ENCODE peak calls at places on chromosomes 11 and 22, in four cellular contexts. Y is mesendoderm, N is GM04503, J is NCI-H69. X is an unnamed sample.

GRCh38 chr22:44519895-44520294 is 21.9 kb upstream of the RTL6 start:
- DNase-seq in Y (no peak), J (no peak), N (no peak), X (no peak)

GRCh38 chr22:30969532-30970355 is 679 bp downstream of the TUG1 start:
- DNase-seq in J (peak; percentile 72), Y (peak; percentile 65), N (peak; percentile 3), X (peak; percentile 19)

GRCh38 chr11:131691558-131692041 is 321.2 kb downstream of the NTM start:
- DNase-seq in Y (peak; percentile 67), J (peak; percentile 93), N (no peak), X (peak; percentile 4)

GRCh38 chr11:62710001-62710345 is 2.5 kb downstream of the GNG3 start:
- DNase-seq in Y (no peak), N (no peak), J (peak; percentile 57), X (no peak)

GRCh38 chr22:29071261-29072045 is 1.4 kb upstream of the KREMEN1 start:
- DNase-seq in J (peak; percentile 82), Y (peak; percentile 67), N (no peak), X (peak; percentile 89)

GRCh38 chr11:63663809-63664208 is 7.4 kb downstream of the ATL3 start:
- DNase-seq in J (no peak), Y (no peak), N (no peak), X (no peak)

GRCh38 chr22:31253949-31254348 is 38.3 kb downstream of the PIK3IP1 start:
- DNase-seq in N (no peak), Y (peak; percentile 77), J (peak; percentile 66), X (peak; percentile 6)

GRCh38 chr11:77400306-77400705 is 73.6 kb downstream of the PAK1 start:
- DNase-seq in Y (no peak), J (peak; percentile 89), N (no peak), X (peak; percentile 82)

GRCh38 chr22:20545681-20546521 is 38.5 kb downstream of the MED15 start:
- DNase-seq in N (no peak), Y (no peak), J (no peak), X (peak; percentile 12)

GRCh38 chr11:17780668-17781067 is 46.1 kb downstream of the KCNC1 start:
- DNase-seq in N (no peak), J (no peak), Y (no peak), X (no peak)

GRCh38 chr11:23123766-23124165 is 263.5 kb upstream of the CCDC179 start:
- DNase-seq in Y (no peak), N (no peak), J (peak; percentile 73), X (no peak)

GRCh38 chr11:61083601-61084147 is 18.6 kb upstream of the CD5 start:
- DNase-seq in Y (no peak), N (no peak), J (no peak), X (no peak)

GRCh38 chr22:35620624-35621245 is 3.6 kb upstream of the MB start:
- DNase-seq in Y (peak; percentile 75), N (peak; percentile 65), J (peak; percentile 93), X (peak; percentile 45)

GRCh38 chr22:36332623-36333331 is 55.0 kb downstream of the MYH9 start:
- DNase-seq in N (no peak), Y (peak; percentile 75), J (peak; percentile 17), X (peak; percentile 81)

GRCh38 chr11:62600367-62601113 is 1.1 kb downstream of the MTA2 start:
- DNase-seq in J (peak; percentile 65), N (no peak), Y (peak; percentile 32), X (no peak)

GRCh38 chr11:84890706-84891105 is 736.4 kb downstream of the DLG2 start:
- DNase-seq in J (no peak), Y (peak; percentile 61), N (no peak), X (no peak)

GRCh38 chr22:33049125-33049729 is 9.0 kb downstream of the SYN3 start:
- DNase-seq in J (peak; percentile 79), Y (peak; percentile 81), N (peak; percentile 5), X (peak; percentile 82)

GRCh38 chr11:76314741-76315090 is 66.2 kb downstream of the THAP12 start:
- DNase-seq in Y (peak; percentile 60), N (peak; percentile 19), J (no peak), X (no peak)

GRCh38 chr22:18060646-18061620 is 16.9 kb upstream of the PEX26 start:
- DNase-seq in J (no peak), Y (peak; percentile 78), N (peak; percentile 29), X (no peak)

GRCh38 chr11:112440518-112440917 is 179.9 kb upstream of the PLET1 start:
- DNase-seq in J (peak; percentile 72), Y (peak; percentile 78), N (no peak), X (no peak)

GRCh38 chr11:78315724-78316123 is 101.9 kb downstream of the GAB2 start:
- DNase-seq in Y (no peak), N (no peak), J (no peak), X (no peak)

GRCh38 chr22:32564170-32565001 is 89.8 kb downstream of the FBXO7 start:
- DNase-seq in Y (no peak), J (no peak), N (peak; percentile 89), X (no peak)

GRCh38 chr11:134630896-134631295 is 218.9 kb upstream of the B3GAT1 start:
- DNase-seq in J (no peak), Y (no peak), N (no peak), X (no peak)

GRCh38 chr11:73972620-73973449 is 9.8 kb downstream of the UCP2 start:
- DNase-seq in Y (no peak), N (no peak), J (peak; percentile 57), X (no peak)

GRCh38 chr22:46869848-46870441 is 107.5 kb downstream of the TBC1D22A start:
- DNase-seq in J (no peak), N (no peak), Y (no peak), X (no peak)

X was measured in NCI-H2171 treated with DMSO at 0.1 percent for 48 hours.